ENCODE peak calls at places on chromosomes 11 and 22, in ten cellular contexts. K is tibial artery; J is CD8-positive, alpha-beta memory T cell; U is coronary artery; X is colonic mucosa; N is neural progenitor cell; Q is ovary; B is left ventricle myocardium inferior; E is lung; P is upper lobe of left lung. L is an unnamed sample.

GRCh38 chr11:19565639-19566038 is 147.0 kb upstream of the NAV2 start:
- DNase-seq in N (no peak), J (no peak), E (no peak), Q (no peak), P (no peak), X (no peak), U (no peak), K (no peak), B (no peak), L (no peak)

GRCh38 chr11:115974703-115975102 is 470.5 kb upstream of the CADM1 start:
- DNase-seq in U (no peak), Q (no peak), N (no peak), J (no peak), X (no peak), K (no peak), B (no peak), P (no peak), E (no peak), L (no peak)

GRCh38 chr22:26617251-26618199 is at the start of gene CRYBB1:
- DNase-seq in N (peak), J (no peak), X (no peak), P (no peak), E (no peak), U (no peak), K (peak), B (peak), Q (no peak), L (no peak)

GRCh38 chr11:2621919-2622318 is 77.9 kb downstream of the KCNQ1OT1 start:
- DNase-seq in J (no peak), B (no peak), E (no peak), N (no peak), P (no peak), U (no peak), K (no peak), X (no peak), Q (no peak), L (no peak)

GRCh38 chr11:94452988-94453387 is 40.7 kb downstream of the MRE11 start:
- DNase-seq in U (no peak), Q (no peak), N (no peak), B (no peak), K (no peak), J (no peak), E (no peak), X (no peak), P (no peak), L (no peak)

GRCh38 chr11:1494650-1495049 is 8.1 kb upstream of the MOB2 start:
- DNase-seq in X (no peak), J (no peak), N (no peak), P (no peak), K (peak), Q (no peak), E (no peak), U (no peak), B (no peak), L (no peak)

GRCh38 chr22:44746836-44747519 is 5.4 kb upstream of the ARHGAP8 start:
- DNase-seq in K (no peak), Q (no peak), X (peak), J (no peak), P (no peak), E (no peak), B (no peak), N (no peak), U (no peak), L (no peak)

GRCh38 chr11:94424011-94424410 is 22.8 kb upstream of the GPR83 start:
- DNase-seq in P (no peak), N (no peak), E (no peak), J (no peak), U (no peak), Q (no peak), B (no peak), K (no peak), X (no peak), L (no peak)

GRCh38 chr11:92224394-92225205 is at the start of gene FAT3:
- DNase-seq in P (peak), K (no peak), Q (no peak), B (no peak), U (peak), E (no peak), N (peak), X (peak), J (no peak), L (no peak)

GRCh38 chr11:112016088-112016764 is 9.0 kb upstream of the DLAT start:
- DNase-seq in J (no peak), K (peak), P (no peak), B (no peak), U (no peak), E (no peak), X (no peak), N (no peak), Q (no peak), L (no peak)

GRCh38 chr11:117072517-117073218 is 25.6 kb downstream of the SIK3 start:
- DNase-seq in U (no peak), B (no peak), J (no peak), X (no peak), Q (no peak), P (no peak), K (no peak), N (no peak), E (no peak), L (no peak)

GRCh38 chr11:133947298-133947905 is 9.4 kb downstream of the IGSF9B start:
- DNase-seq in E (peak), B (peak), N (peak), X (no peak), P (no peak), Q (no peak), K (no peak), U (no peak), J (peak), L (peak)

GRCh38 chr22:50268655-50269113 is 1.5 kb downstream of the MAPK11 start:
- DNase-seq in N (no peak), X (peak), P (no peak), K (no peak), Q (peak), U (no peak), B (no peak), J (no peak), E (no peak), L (no peak)

GRCh38 chr11:113549611-113550061 is 74.4 kb upstream of the DRD2 start:
- DNase-seq in P (no peak), K (no peak), J (no peak), B (no peak), Q (no peak), N (no peak), X (no peak), U (no peak), E (no peak), L (no peak)

GRCh38 chr11:63839508-63840355 is 822 bp downstream of the MARK2 start:
- DNase-seq in U (no peak), K (no peak), X (peak), P (no peak), J (no peak), Q (no peak), E (peak), N (peak), B (no peak), L (no peak)

GRCh38 chr11:46343520-46343919 is 3.7 kb upstream of the DGKZ start:
- DNase-seq in K (no peak), Q (no peak), J (no peak), X (no peak), U (no peak), B (no peak), N (no peak), P (no peak), E (no peak), L (no peak)

GRCh38 chr11:4048340-4048739 is 46.3 kb upstream of the RRM1 start:
- DNase-seq in B (no peak), E (no peak), K (no peak), N (no peak), P (no peak), U (no peak), Q (no peak), J (no peak), X (no peak), L (no peak)

GRCh38 chr11:69298778-69299461 is 5.0 kb downstream of the MYEOV start:
- DNase-seq in E (no peak), P (no peak), Q (no peak), X (no peak), K (no peak), B (no peak), U (no peak), N (no peak), J (no peak), L (no peak)

GRCh38 chr11:68471360-68472340 is 11.1 kb downstream of the PPP6R3 start:
- DNase-seq in B (no peak), X (no peak), J (peak), U (no peak), P (no peak), K (no peak), E (no peak), N (no peak), Q (no peak), L (peak)

GRCh38 chr22:30444632-30445437 is 19.3 kb downstream of the MTFP1 start:
- DNase-seq in P (no peak), K (no peak), Q (no peak), B (no peak), J (peak), E (peak), X (peak), N (peak), U (no peak), L (peak)

GRCh38 chr11:125110996-125111340 is 458 bp downstream of the TMEM218 start:
- DNase-seq in U (no peak), N (no peak), J (no peak), X (no peak), B (no peak), K (no peak), P (no peak), Q (no peak), E (no peak), L (no peak)

GRCh38 chr22:25636323-25636722 is 71.8 kb downstream of the GRK3 start:
- DNase-seq in E (no peak), J (no peak), Q (no peak), X (no peak), K (no peak), U (no peak), B (no peak), N (no peak), P (no peak), L (no peak)

GRCh38 chr11:72349053-72349452 is 85.3 kb downstream of the CLPB start:
- DNase-seq in Q (no peak), E (no peak), K (no peak), X (no peak), B (no peak), U (no peak), P (no peak), J (no peak), N (no peak), L (no peak)
- H3K4me3 ChIP-seq in Q (no peak), E (no peak), K (no peak), X (no peak), B (no peak), U (no peak), P (no peak), J (no peak), N (no peak), L (no peak)

GRCh38 chr11:32870676-32871075 is 21.9 kb upstream of the QSER1 start:
- DNase-seq in K (no peak), U (no peak), X (no peak), E (no peak), P (no peak), J (peak), B (no peak), Q (no peak), N (peak), L (no peak)
- H3K4me3 ChIP-seq in K (no peak), U (no peak), X (no peak), E (no peak), P (no peak), J (no peak), B (no peak), Q (no peak), N (no peak), L (no peak)

DNA sequence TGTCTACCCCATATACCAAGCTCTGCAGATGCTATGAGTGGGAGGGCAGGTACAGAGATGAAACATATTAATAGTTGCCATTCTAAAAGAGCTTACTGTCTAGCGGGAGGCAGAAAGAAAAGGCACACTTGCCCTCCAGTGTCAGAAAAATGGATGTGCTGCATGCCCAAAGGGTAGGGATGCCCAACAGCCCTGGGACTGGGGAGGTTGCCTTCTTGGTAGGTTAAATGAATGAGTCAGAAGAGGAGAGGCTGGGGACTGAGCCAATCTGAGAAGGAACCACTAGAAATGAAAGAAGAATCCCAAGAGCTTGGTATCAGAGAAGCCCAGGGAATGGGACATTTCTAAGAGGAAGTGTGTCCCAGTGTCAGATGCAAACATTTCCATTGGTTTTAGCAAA is 1.2 kb downstream of the BIRC3 start:
- DNase-seq in J (peak), E (no peak), K (no peak), X (no peak), U (no peak), P (no peak), N (no peak), Q (no peak), B (no peak), L (no peak)
- H3K4me3 ChIP-seq in J (peak), E (peak), K (peak), X (peak), U (peak), P (peak), N (no peak), Q (no peak), B (peak), L (peak)

DNA sequence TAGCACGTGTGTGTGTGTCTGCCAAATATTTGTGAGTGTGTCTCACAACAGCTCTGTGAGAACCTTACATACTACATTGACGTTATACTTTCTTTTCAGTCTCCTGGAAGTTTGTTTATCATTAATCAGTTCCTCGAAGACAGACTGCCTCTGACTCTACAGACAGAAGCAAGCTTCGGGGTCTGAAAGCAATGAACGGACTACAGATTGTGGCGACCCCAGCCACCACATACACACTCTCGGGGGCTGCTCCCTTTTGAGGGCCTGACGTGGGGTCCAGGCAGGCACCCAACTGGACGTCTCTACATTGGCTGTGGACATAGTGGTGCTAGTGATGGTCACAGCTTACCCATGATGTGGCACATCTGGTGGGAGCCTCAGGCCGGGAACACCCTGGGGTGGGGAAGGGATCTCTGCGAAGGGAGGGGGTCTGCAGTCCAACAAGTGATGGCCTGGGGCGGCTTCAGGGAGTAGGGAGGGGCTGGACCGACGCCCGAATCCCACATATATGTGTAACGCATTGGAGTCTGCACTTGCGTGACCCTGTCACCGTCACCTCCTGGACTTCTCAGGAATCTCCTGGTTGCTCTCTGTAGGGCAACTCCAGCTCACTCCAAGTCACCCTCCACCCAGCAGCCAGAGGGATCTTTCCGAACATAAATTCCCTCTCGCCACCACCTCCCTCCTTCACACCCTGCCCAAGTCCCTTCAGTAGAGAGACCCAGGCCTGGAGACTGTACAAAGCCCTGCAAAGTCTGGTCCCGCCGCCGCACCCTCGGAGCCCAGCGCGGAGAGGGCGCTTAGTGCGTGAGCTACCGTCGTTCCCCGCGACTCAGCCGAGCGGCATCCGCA is 30.4 kb upstream of the TRIM29 start:
- DNase-seq in B (no peak), U (peak), E (no peak), P (no peak), N (no peak), K (no peak), X (no peak), Q (no peak), J (no peak), L (no peak)
- H3K4me3 ChIP-seq in B (peak), U (peak), E (no peak), P (peak), N (peak), K (peak), X (peak), Q (peak), J (peak), L (peak)

DNA sequence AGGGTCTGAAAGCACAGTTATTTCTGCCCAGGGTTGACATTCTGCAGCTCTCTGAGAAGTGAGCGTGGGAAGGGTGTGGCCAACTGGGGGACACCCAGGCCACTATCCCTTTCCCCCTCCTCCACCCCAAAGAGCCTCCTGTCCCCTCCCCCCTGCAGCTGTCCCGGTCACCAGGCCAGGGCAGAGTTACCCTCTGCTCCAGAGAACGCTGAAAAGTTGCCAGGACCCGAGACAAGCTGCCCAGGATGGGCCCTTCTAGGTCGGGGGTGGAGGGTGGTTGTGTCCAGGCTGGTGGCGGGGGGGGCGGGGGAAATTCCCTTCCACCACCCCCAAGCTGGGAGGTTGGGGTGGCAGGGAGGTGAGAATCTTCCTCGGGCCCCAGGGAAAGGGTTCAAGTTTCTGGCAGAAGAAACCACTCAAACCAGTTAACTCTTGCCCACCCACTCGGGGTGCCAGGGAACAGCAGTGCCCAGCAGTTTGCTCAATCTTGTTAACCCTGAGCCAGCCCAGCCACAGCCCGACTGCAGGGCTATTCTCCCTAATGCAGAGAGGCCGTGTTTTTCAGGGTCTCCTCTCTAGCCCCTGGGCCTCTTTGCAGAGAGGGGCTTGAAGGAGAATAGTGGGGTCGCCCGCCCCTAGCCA is 615 bp downstream of the LGALS1 start:
- DNase-seq in E (no peak), X (peak), N (no peak), K (peak), U (no peak), B (peak), P (no peak), J (no peak), Q (peak), L (no peak)
- H3K4me3 ChIP-seq in E (peak), X (peak), N (no peak), K (peak), U (peak), B (peak), P (peak), J (peak), Q (peak), L (peak)

L was measured in Jurkat, Clone E6-1.